ENCODE peak calls at places on chromosomes 5 and 9, in seven cellular contexts. One of them, this sample, is unnamed.
A peak's percentile ranks its signal among the peaks of the same experiment; 100 is the strongest.

GRCh38 chr5:41748631-41749030 is 121.6 kb downstream of the OXCT1 start:
- DNase-seq in cardiac muscle cell: no peak
- DNase-seq in T-helper 1 cell: no peak
- DNase-seq in HEK293T: no peak
- DNase-seq in left lobe of liver: no peak
- DNase-seq in NCI-H82: peak; percentile 0
- DNase-seq in cardiac septum: no peak
- DNase-seq in this sample: no peak

GRCh38 chr9:83062011-83062652 is 810 bp downstream of the RASEF start:
- DNase-seq in cardiac muscle cell: peak; percentile 10
- DNase-seq in T-helper 1 cell: no peak
- DNase-seq in HEK293T: peak; percentile 59
- DNase-seq in left lobe of liver: peak; percentile 62
- DNase-seq in NCI-H82: peak; percentile 4
- DNase-seq in cardiac septum: no peak
- DNase-seq in this sample: no peak

GRCh38 chr9:84139296-84140100 is 158.9 kb downstream of the RMI1 start:
- DNase-seq in cardiac muscle cell: no peak
- DNase-seq in T-helper 1 cell: no peak
- DNase-seq in HEK293T: no peak
- DNase-seq in left lobe of liver: peak; percentile 60
- DNase-seq in NCI-H82: no peak
- DNase-seq in cardiac septum: no peak
- DNase-seq in this sample: no peak

GRCh38 chr5:67380431-67380830 is 183.8 kb upstream of the CD180 start:
- DNase-seq in cardiac muscle cell: no peak
- DNase-seq in T-helper 1 cell: no peak
- DNase-seq in HEK293T: no peak
- DNase-seq in left lobe of liver: no peak
- DNase-seq in NCI-H82: no peak
- DNase-seq in cardiac septum: no peak
- DNase-seq in this sample: no peak

GRCh38 chr9:97980479-97980803 is 2.7 kb upstream of the ANP32B start:
- DNase-seq in cardiac muscle cell: no peak
- DNase-seq in T-helper 1 cell: no peak
- DNase-seq in HEK293T: no peak
- DNase-seq in left lobe of liver: no peak
- DNase-seq in NCI-H82: no peak
- DNase-seq in cardiac septum: no peak
- DNase-seq in this sample: no peak

GRCh38 chr5:15794117-15794985 is 294.4 kb downstream of the FBXL7 start:
- DNase-seq in cardiac muscle cell: no peak
- DNase-seq in T-helper 1 cell: no peak
- DNase-seq in HEK293T: no peak
- DNase-seq in left lobe of liver: no peak
- DNase-seq in NCI-H82: no peak
- DNase-seq in cardiac septum: no peak
- DNase-seq in this sample: no peak

GRCh38 chr5:91495699-91496098 is 112.6 kb upstream of the ARRDC3 start:
- DNase-seq in cardiac muscle cell: no peak
- DNase-seq in T-helper 1 cell: no peak
- DNase-seq in HEK293T: no peak
- DNase-seq in left lobe of liver: no peak
- DNase-seq in NCI-H82: no peak
- DNase-seq in cardiac septum: no peak
- DNase-seq in this sample: no peak

GRCh38 chr5:148970228-148970627 is 92.6 kb downstream of the SH3TC2 start:
- DNase-seq in cardiac muscle cell: no peak
- DNase-seq in T-helper 1 cell: no peak
- DNase-seq in HEK293T: no peak
- DNase-seq in left lobe of liver: peak; percentile 72
- DNase-seq in NCI-H82: no peak
- DNase-seq in cardiac septum: no peak
- DNase-seq in this sample: no peak

GRCh38 chr9:133731876-133732321 is 6.3 kb downstream of the SARDH start:
- DNase-seq in cardiac muscle cell: peak; percentile 61
- DNase-seq in T-helper 1 cell: no peak
- DNase-seq in HEK293T: peak; percentile 93
- DNase-seq in left lobe of liver: peak; percentile 72
- DNase-seq in NCI-H82: peak; percentile 98
- DNase-seq in cardiac septum: peak; percentile 69
- DNase-seq in this sample: no peak

GRCh38 chr5:40733439-40733838 is 22.3 kb downstream of the TTC33 start:
- DNase-seq in cardiac muscle cell: no peak
- DNase-seq in T-helper 1 cell: no peak
- DNase-seq in HEK293T: no peak
- DNase-seq in left lobe of liver: no peak
- DNase-seq in NCI-H82: peak; percentile 60
- DNase-seq in cardiac septum: no peak
- DNase-seq in this sample: no peak

GRCh38 chr5:37501152-37501551 is 122.0 kb downstream of the WDR70 start:
- DNase-seq in cardiac muscle cell: no peak
- DNase-seq in T-helper 1 cell: no peak
- DNase-seq in HEK293T: no peak
- DNase-seq in left lobe of liver: no peak
- DNase-seq in NCI-H82: no peak
- DNase-seq in cardiac septum: no peak
- DNase-seq in this sample: no peak

GRCh38 chr5:89397096-89397495 is 514.1 kb upstream of the MEF2C start:
- DNase-seq in cardiac muscle cell: no peak
- DNase-seq in T-helper 1 cell: no peak
- DNase-seq in HEK293T: no peak
- DNase-seq in left lobe of liver: no peak
- DNase-seq in NCI-H82: no peak
- DNase-seq in cardiac septum: no peak
- DNase-seq in this sample: no peak

GRCh38 chr9:114386886-114387677 is 700 bp downstream of the AKNA start:
- DNase-seq in cardiac muscle cell: no peak
- DNase-seq in T-helper 1 cell: no peak
- DNase-seq in HEK293T: no peak
- DNase-seq in left lobe of liver: no peak
- DNase-seq in NCI-H82: peak; percentile 55
- DNase-seq in cardiac septum: no peak
- DNase-seq in this sample: no peak

GRCh38 chr9:105054488-105054887 is 126.5 kb upstream of the ABCA1 start:
- DNase-seq in cardiac muscle cell: no peak
- DNase-seq in T-helper 1 cell: no peak
- DNase-seq in HEK293T: no peak
- DNase-seq in left lobe of liver: no peak
- DNase-seq in NCI-H82: no peak
- DNase-seq in cardiac septum: no peak
- DNase-seq in this sample: no peak

GRCh38 chr5:96763012-96763411 is 44.7 kb downstream of the ERAP1 start:
- DNase-seq in cardiac muscle cell: no peak
- DNase-seq in T-helper 1 cell: no peak
- DNase-seq in HEK293T: no peak
- DNase-seq in left lobe of liver: no peak
- DNase-seq in NCI-H82: peak; percentile 62
- DNase-seq in cardiac septum: no peak
- DNase-seq in this sample: no peak

GRCh38 chr5:43314724-43315123 is 1.5 kb upstream of the HMGCS1 start:
- DNase-seq in cardiac muscle cell: no peak
- DNase-seq in T-helper 1 cell: no peak
- DNase-seq in HEK293T: no peak
- DNase-seq in left lobe of liver: no peak
- DNase-seq in NCI-H82: no peak
- DNase-seq in cardiac septum: no peak
- DNase-seq in this sample: no peak

GRCh38 chr9:27870404-27870803 is 297.1 kb upstream of the C9orf72 start:
- DNase-seq in cardiac muscle cell: no peak
- DNase-seq in T-helper 1 cell: no peak
- DNase-seq in HEK293T: no peak
- DNase-seq in left lobe of liver: peak; percentile 71
- DNase-seq in NCI-H82: no peak
- DNase-seq in cardiac septum: no peak
- DNase-seq in this sample: no peak

GRCh38 chr9:4147476-4148214 is 152.2 kb downstream of the GLIS3 start:
- DNase-seq in cardiac muscle cell: peak; percentile 24
- DNase-seq in T-helper 1 cell: no peak
- DNase-seq in HEK293T: no peak
- DNase-seq in left lobe of liver: no peak
- DNase-seq in NCI-H82: no peak
- DNase-seq in cardiac septum: no peak
- DNase-seq in this sample: no peak

GRCh38 chr9:124342402-124342945 is 72.8 kb downstream of the PSMB7 start:
- DNase-seq in cardiac muscle cell: no peak
- DNase-seq in T-helper 1 cell: no peak
- DNase-seq in HEK293T: no peak
- DNase-seq in left lobe of liver: no peak
- DNase-seq in NCI-H82: no peak
- DNase-seq in cardiac septum: no peak
- DNase-seq in this sample: no peak

GRCh38 chr5:4924581-4924980 is 215.5 kb upstream of the ADAMTS16 start:
- DNase-seq in cardiac muscle cell: no peak
- DNase-seq in T-helper 1 cell: no peak
- DNase-seq in HEK293T: no peak
- DNase-seq in left lobe of liver: no peak
- DNase-seq in NCI-H82: no peak
- DNase-seq in cardiac septum: no peak
- DNase-seq in this sample: no peak

GRCh38 chr5:156201793-156202388 is 125.1 kb upstream of the SGCD start:
- DNase-seq in cardiac muscle cell: no peak
- DNase-seq in T-helper 1 cell: no peak
- DNase-seq in HEK293T: no peak
- DNase-seq in left lobe of liver: no peak
- DNase-seq in NCI-H82: no peak
- DNase-seq in cardiac septum: no peak
- DNase-seq in this sample: no peak

GRCh38 chr5:543755-544674 is 19.8 kb upstream of the SLC9A3 start:
- DNase-seq in cardiac muscle cell: no peak
- DNase-seq in T-helper 1 cell: no peak
- DNase-seq in HEK293T: no peak
- DNase-seq in left lobe of liver: no peak
- DNase-seq in NCI-H82: no peak
- DNase-seq in cardiac septum: peak; percentile 88
- DNase-seq in this sample: peak; percentile 35

GRCh38 chr5:68225188-68225910 is 9.8 kb downstream of the PIK3R1 start:
- DNase-seq in cardiac muscle cell: no peak
- DNase-seq in T-helper 1 cell: no peak
- DNase-seq in HEK293T: no peak
- DNase-seq in left lobe of liver: peak; percentile 84
- DNase-seq in NCI-H82: no peak
- DNase-seq in cardiac septum: no peak
- DNase-seq in this sample: no peak

GRCh38 chr5:148186248-148187003 is 16.4 kb upstream of the SPINK6 start:
- DNase-seq in cardiac muscle cell: no peak
- DNase-seq in T-helper 1 cell: no peak
- DNase-seq in HEK293T: no peak
- DNase-seq in left lobe of liver: no peak
- DNase-seq in NCI-H82: no peak
- DNase-seq in cardiac septum: no peak
- DNase-seq in this sample: no peak

GRCh38 chr5:154368041-154368800 is 77.6 kb upstream of the SAP30L start:
- DNase-seq in cardiac muscle cell: peak; percentile 23
- DNase-seq in T-helper 1 cell: no peak
- DNase-seq in HEK293T: peak; percentile 62
- DNase-seq in left lobe of liver: no peak
- DNase-seq in NCI-H82: no peak
- DNase-seq in cardiac septum: no peak
- DNase-seq in this sample: no peak

GRCh38 chr9:38278931-38279532 is 113.5 kb upstream of the ALDH1B1 start:
- DNase-seq in cardiac muscle cell: no peak
- DNase-seq in T-helper 1 cell: no peak
- DNase-seq in HEK293T: no peak
- DNase-seq in left lobe of liver: peak; percentile 8
- DNase-seq in NCI-H82: peak; percentile 8
- DNase-seq in cardiac septum: no peak
- DNase-seq in this sample: no peak